ENCODE peak calls at places on chromosome 7, in five cellular contexts. L is AG08395, C is NCI-H748 treated with DMSO at 0.1 percent for 48 hours, W is fibroblast of pulmonary artery, B is endodermal cell. S is an unnamed sample.

GRCh38 chr7:5625938-5626337 is 155.5 kb downstream of the RNF216 start:
- DNase-seq in B (no peak), W (peak), C (no peak), L (peak), S (no peak)

GRCh38 chr7:2261611-2262010 is 19.6 kb downstream of the NUDT1 start:
- DNase-seq in C (no peak), B (no peak), W (no peak), L (no peak), S (no peak)

GRCh38 chr7:1521454-1521853 is 9.0 kb upstream of the MAFK start:
- DNase-seq in B (no peak), C (no peak), W (no peak), L (no peak), S (no peak)

GRCh38 chr7:157609516-157609915 is 272.7 kb downstream of the DNAJB6 start:
- DNase-seq in C (no peak), L (no peak), W (no peak), B (no peak), S (no peak)

GRCh38 chr7:97732567-97733275 is 835 bp downstream of the TAC1 start:
- DNase-seq in C (no peak), B (peak), W (no peak), L (no peak), S (no peak)

GRCh38 chr7:7100432-7100849 is 81.9 kb upstream of the C1GALT1 start:
- DNase-seq in B (peak), C (peak), W (no peak), L (no peak), S (no peak)

GRCh38 chr7:148232784-148233183 is 357.8 kb upstream of the C7orf33 start:
- DNase-seq in W (no peak), C (no peak), B (no peak), L (no peak), S (no peak)

GRCh38 chr7:12431886-12432285 is 28.2 kb upstream of the VWDE start:
- DNase-seq in L (no peak), W (no peak), C (no peak), B (peak), S (no peak)

GRCh38 chr7:129315916-129316315 is 91.1 kb downstream of the AHCYL2 start:
- DNase-seq in W (peak), L (no peak), B (no peak), C (no peak), S (no peak)

GRCh38 chr7:81776159-81776558 is 6.3 kb upstream of the HGF start:
- DNase-seq in C (no peak), W (no peak), B (no peak), L (peak), S (no peak)

GRCh38 chr7:114663502-114663901 is 248.9 kb downstream of the FOXP2 start:
- DNase-seq in C (peak), L (peak), W (peak), B (no peak), S (peak)

GRCh38 chr7:142528608-142529408 is 220.5 kb upstream of the PRSS1 start:
- DNase-seq in W (no peak), L (no peak), B (no peak), C (no peak), S (no peak)

GRCh38 chr7:95056107-95056689 is 148.8 kb downstream of the PPP1R9A start:
- DNase-seq in C (no peak), W (no peak), B (no peak), L (no peak), S (no peak)

GRCh38 chr7:13742126-13742525 is 247.3 kb downstream of the ETV1 start:
- DNase-seq in C (no peak), L (peak), B (no peak), W (peak), S (no peak)

GRCh38 chr7:723541-723940 is 3.0 kb upstream of the DNAAF5 start:
- DNase-seq in W (no peak), C (no peak), B (no peak), L (no peak), S (no peak)

GRCh38 chr7:76340617-76341131 is 18.1 kb downstream of the YWHAG start:
- DNase-seq in W (peak), B (no peak), C (no peak), L (peak), S (no peak)

GRCh38 chr7:107966701-107967100 is 36.3 kb downstream of the LAMB1 start:
- DNase-seq in B (peak), W (peak), L (peak), C (no peak), S (no peak)

GRCh38 chr7:108328174-108328651 is 128.0 kb downstream of the NRCAM start:
- DNase-seq in C (no peak), W (no peak), B (peak), L (no peak), S (peak)

GRCh38 chr7:32479574-32480200 is 10.5 kb downstream of the LSM5 start:
- DNase-seq in B (peak), C (peak), L (peak), W (peak), S (peak)

GRCh38 chr7:2017914-2018785 is 214.6 kb downstream of the MAD1L1 start:
- DNase-seq in B (no peak), L (no peak), W (no peak), C (no peak), S (no peak)

GRCh38 chr7:116988363-116988989 is 35.2 kb downstream of the ST7 start:
- DNase-seq in C (no peak), L (peak), W (no peak), B (no peak), S (no peak)

GRCh38 chr7:36726806-36727503 is 2.7 kb upstream of the AOAH start:
- DNase-seq in C (no peak), W (no peak), B (no peak), L (no peak), S (no peak)

GRCh38 chr7:149147730-149148653 is 739 bp downstream of the ZNF398 start:
- DNase-seq in L (peak), C (no peak), W (peak), B (peak), S (peak)

GRCh38 chr7:2024227-2024918 is 208.4 kb downstream of the MAD1L1 start:
- DNase-seq in B (no peak), W (no peak), C (no peak), L (no peak), S (peak)

GRCh38 chr7:68224041-68224534 is 1227.5 kb downstream of the TYW1 start:
- DNase-seq in C (peak), B (no peak), W (no peak), L (no peak), S (peak)

GRCh38 chr7:157276731-157277562 is 59.9 kb upstream of the DNAJB6 start:
- DNase-seq in C (no peak), L (peak), W (peak), B (peak), S (peak)

GRCh38 chr7:79008786-79009185 is 444.7 kb downstream of the MAGI2 start:
- DNase-seq in B (no peak), L (no peak), W (no peak), C (no peak), S (no peak)

GRCh38 chr7:38178695-38179344 is 775 bp downstream of the STARD3NL start:
- DNase-seq in W (peak), L (peak), C (no peak), B (no peak), S (no peak)

GRCh38 chr7:84336303-84336702 is 141.7 kb upstream of the SEMA3A start:
- DNase-seq in L (no peak), C (no peak), B (no peak), W (peak), S (peak)

GRCh38 chr7:47453093-47454056 is 128.5 kb downstream of the TNS3 start:
- DNase-seq in W (peak), L (peak), B (peak), C (no peak), S (no peak)

GRCh38 chr7:90594791-90595317 is 1.3 kb upstream of the CDK14 start:
- DNase-seq in C (no peak), L (peak), W (peak), B (peak), S (no peak)